ENCODE peak calls at places on chromosomes 1 and 21, in ten cellular contexts. Y is ascending aorta, Z is AG04450, T is fibroblast of lung, W is suprapubic skin, B is MM.1S, K is left ventricle myocardium inferior, U is breast epithelium, A is heart right ventricle, F is body of pancreas. R is an unnamed sample.

GRCh38 chr1:30409476-30410152 is 313.8 kb downstream of the MATN1 start:
- DNase-seq in Y (peak; percentile 41), Z (no peak), T (no peak), W (peak; percentile 74), B (no peak), K (no peak), U (peak; percentile 39), A (no peak), F (no peak), R (peak; percentile 6)

GRCh38 chr21:44418108-44418875 is 37.0 kb upstream of the LRRC3 start:
- DNase-seq in Y (peak; percentile 54), Z (no peak), T (no peak), W (peak; percentile 70), B (no peak), K (peak; percentile 2), U (peak; percentile 46), A (no peak), F (no peak), R (no peak)

GRCh38 chr1:8873506-8874229 is 4.8 kb downstream of the ENO1 start:
- DNase-seq in Y (peak; percentile 95), Z (peak; percentile 84), T (peak; percentile 97), W (peak; percentile 86), B (peak; percentile 39), K (peak; percentile 61), U (peak; percentile 80), A (peak; percentile 71), F (peak; percentile 85), R (peak; percentile 70)

GRCh38 chr1:187909382-187909781 is 1080.6 kb downstream of the PLA2G4A start:
- DNase-seq in Y (no peak), Z (no peak), T (no peak), W (no peak), B (no peak), K (no peak), U (no peak), A (no peak), F (no peak), R (no peak)

GRCh38 chr1:202172015-202172355 is 11.6 kb upstream of the PTPN7 start:
- DNase-seq in Y (no peak), Z (no peak), T (no peak), W (no peak), B (no peak), K (no peak), U (no peak), A (no peak), F (no peak), R (no peak)

GRCh38 chr1:234206651-234207284 is 166.5 kb upstream of the COA6 start:
- DNase-seq in Y (no peak), Z (peak; percentile 4), T (peak; percentile 36), W (no peak), B (no peak), K (peak; percentile 30), U (peak; percentile 61), A (peak; percentile 29), F (no peak), R (no peak)

GRCh38 chr1:33317946-33318345 is 3.0 kb downstream of the A3GALT2 start:
- DNase-seq in Y (no peak), Z (no peak), T (no peak), W (no peak), B (no peak), K (no peak), U (no peak), A (no peak), F (no peak), R (no peak)

GRCh38 chr1:59733443-59734141 is 81.2 kb upstream of the HOOK1 start:
- DNase-seq in Y (no peak), Z (no peak), T (peak; percentile 54), W (no peak), B (no peak), K (no peak), U (no peak), A (no peak), F (no peak), R (no peak)

GRCh38 chr1:204645666-204646065 is 39.9 kb downstream of the LRRN2 start:
- DNase-seq in Y (no peak), Z (no peak), T (no peak), W (no peak), B (no peak), K (no peak), U (no peak), A (no peak), F (no peak), R (no peak)

GRCh38 chr1:205592443-205593003 is 39.3 kb downstream of the ELK4 start:
- DNase-seq in Y (peak; percentile 49), Z (no peak), T (no peak), W (no peak), B (no peak), K (no peak), U (no peak), A (no peak), F (no peak), R (no peak)

GRCh38 chr1:231354330-231355020 is 16.4 kb downstream of the SPRTN start:
- DNase-seq in Y (no peak), Z (no peak), T (peak; percentile 38), W (no peak), B (no peak), K (no peak), U (no peak), A (no peak), F (no peak), R (no peak)

DNA sequence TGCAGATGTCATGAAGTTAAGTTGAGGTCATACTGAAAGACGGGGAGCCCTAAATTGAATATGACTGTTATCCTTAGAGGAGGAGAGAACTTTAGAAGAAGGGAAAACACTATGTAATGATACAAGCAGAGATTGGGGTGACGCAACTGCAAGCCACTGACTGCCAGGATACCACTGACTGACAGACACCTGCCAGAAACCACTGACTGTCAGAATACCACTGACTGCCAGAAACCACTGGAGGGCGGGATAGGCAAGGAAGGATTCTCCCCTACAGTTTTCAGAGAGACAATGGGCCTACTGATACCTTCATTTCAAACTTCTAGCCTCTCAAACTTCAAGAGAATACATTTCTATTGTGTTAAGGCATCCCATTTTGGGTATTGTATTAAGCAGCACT is 388.7 kb downstream of the USH2A start:
- DNase-seq in Y (no peak), Z (no peak), T (no peak), W (no peak), B (no peak), K (no peak), U (no peak), A (no peak), F (no peak), R (no peak)
- TF ChIP-seq CTCF in Y (no peak), Z (peak; percentile 36), T (peak; percentile 10), W (no peak), B (peak; percentile 39), K (no peak), U (no peak), A (no peak), F (no peak), R (no peak)

DNA sequence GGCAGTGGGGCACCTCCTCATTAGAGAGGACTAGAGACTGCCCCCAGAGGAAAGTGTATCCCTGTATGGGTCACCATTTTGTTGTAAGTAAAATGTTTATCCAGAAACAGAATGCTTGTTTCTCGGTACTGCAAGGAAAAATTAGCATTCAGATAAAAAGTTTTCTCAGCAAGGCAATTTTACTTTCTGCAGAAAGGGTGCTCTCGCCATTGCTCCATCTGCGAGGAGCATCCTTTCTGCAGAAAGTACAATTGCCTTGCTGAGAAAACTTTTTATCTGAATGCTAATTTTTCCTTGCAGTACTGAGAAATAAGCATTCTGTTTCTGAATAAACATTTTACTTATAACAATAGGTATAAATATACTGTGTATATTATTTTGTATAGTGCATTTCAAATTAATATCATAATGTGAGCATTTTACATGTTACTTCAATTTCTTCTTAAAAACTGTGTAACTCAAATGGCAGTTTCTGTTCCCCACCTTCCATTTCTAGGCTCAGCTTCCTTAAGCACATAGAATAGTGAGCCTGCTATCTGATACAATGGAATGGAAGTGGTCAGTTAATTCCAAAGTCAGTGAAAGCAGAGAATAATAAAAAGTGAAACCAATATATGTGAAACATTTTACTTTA is 76.5 kb upstream of the DESI2 start:
- DNase-seq in Y (no peak), Z (no peak), T (no peak), W (no peak), B (no peak), K (no peak), U (no peak), A (no peak), F (no peak), R (no peak)
- H3K9me3 ChIP-seq in Y (peaks cover 46% of the 10 kb centered on the region), Z (peaks cover 23% of the 10 kb centered on the region), T (no peaks in the 10 kb centered on the region), W (peaks cover 34% of the 10 kb centered on the region), B (no peaks in the 10 kb centered on the region), K (peaks cover 66% of the 10 kb centered on the region), U (peaks cover 35% of the 10 kb centered on the region), A (peaks cover 14% of the 10 kb centered on the region), F (peaks cover 2% of the 10 kb centered on the region), R (peaks cover 16% of the 10 kb centered on the region)

GRCh38 chr21:46154155-46154954 is 1.0 kb downstream of the FTCD start:
- DNase-seq in Y (peak; percentile 59), Z (no peak), T (no peak), W (peak; percentile 69), B (no peak), K (no peak), U (peak; percentile 48), A (no peak), F (no peak), R (peak; percentile 12)

GRCh38 chr21:46152939-46153258 is 2.5 kb downstream of the FTCD start:
- DNase-seq in Y (peak; percentile 28), Z (no peak), T (no peak), W (peak; percentile 75), B (no peak), K (no peak), U (peak; percentile 47), A (no peak), F (peak; percentile 1), R (peak; percentile 2)

GRCh38 chr21:46154955-46155513 is 345 bp downstream of the FTCD start:
- DNase-seq in Y (peak; percentile 53), Z (no peak), T (no peak), W (peak; percentile 77), B (no peak), K (no peak), U (peak; percentile 48), A (no peak), F (no peak), R (peak; percentile 0)

GRCh38 chr21:46151989-46152938 is 3.1 kb downstream of the FTCD start:
- DNase-seq in Y (peak; percentile 51), Z (no peak), T (no peak), W (peak; percentile 58), B (no peak), K (no peak), U (peak; percentile 30), A (no peak), F (peak; percentile 1), R (no peak)

GRCh38 chr21:46153259-46154154 is 1.9 kb downstream of the FTCD start:
- DNase-seq in Y (peak; percentile 68), Z (no peak), T (peak; percentile 59), W (peak; percentile 87), B (no peak), K (peak; percentile 54), U (peak; percentile 72), A (no peak), F (peak; percentile 50), R (peak; percentile 46)
- H3K4me3 ChIP-seq in Y (no peak overlapping the region), Z (no peak overlapping the region), T (no peak overlapping the region), W (no peak overlapping the region), B (no peak overlapping the region), K (peak overlapping the region; percentile 54), U (no peak overlapping the region), A (peak overlapping the region; percentile 13), F (no peak overlapping the region), R (no peak overlapping the region)

DNA sequence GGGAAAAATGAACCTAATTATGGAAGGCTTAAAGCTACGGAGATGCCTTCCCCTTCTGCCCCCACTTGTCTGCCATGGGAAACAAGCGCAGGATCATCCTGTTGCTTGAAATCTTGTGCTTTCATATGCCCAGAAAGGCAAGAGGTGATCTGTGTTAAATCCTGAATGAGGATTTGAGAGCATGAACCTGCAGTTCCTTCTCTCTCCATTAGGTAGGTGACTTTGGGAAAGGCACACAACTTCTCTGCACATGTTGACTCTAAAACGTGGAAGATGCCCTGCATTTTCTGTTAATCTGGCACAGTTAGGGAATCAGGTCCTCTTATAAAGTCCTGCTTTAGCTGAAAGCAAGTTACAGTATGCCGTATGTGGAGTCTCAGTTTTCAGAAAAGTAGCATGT is 46.6 kb upstream of the MTR start:
- DNase-seq in Y (no peak), Z (no peak), T (no peak), W (no peak), B (no peak), K (no peak), U (no peak), A (no peak), F (no peak), R (no peak)
- TF ChIP-seq CTCF in Y (no peak), Z (peak; percentile 35), T (peak; percentile 21), W (no peak), B (peak; percentile 16), K (no peak), U (no peak), A (no peak), F (no peak), R (no peak)

R was measured in CD8-positive, alpha-beta T cell.